ENCODE peak calls at places on chromosomes 13 and 19, in four cellular contexts. D is K562, B is HCT116, F is HepG2. X is an unnamed sample.

GRCh38 chr13:105918842-105919741 is 616.4 kb downstream of the EFNB2 start:
- DNase-seq in B (peak), F (peak), D (no peak), X (peak)

GRCh38 chr13:92172191-92172590 is 773.8 kb downstream of the GPC5 start:
- DNase-seq in B (no peak), F (no peak), D (no peak), X (no peak)

GRCh38 chr19:3229888-3230496 is 5.5 kb downstream of the CELF5 start:
- DNase-seq in F (no peak), B (no peak), D (no peak), X (no peak)

GRCh38 chr13:75443356-75443958 is 38.5 kb downstream of the TBC1D4 start:
- DNase-seq in D (no peak), B (no peak), F (no peak), X (no peak)

GRCh38 chr19:30268601-30269000 is 103.6 kb upstream of the ZNF536 start:
- DNase-seq in F (no peak), B (no peak), D (no peak), X (no peak)

GRCh38 chr13:48580886-48581285 is 48.0 kb upstream of the RCBTB2 start:
- DNase-seq in B (no peak), F (no peak), D (no peak), X (no peak)

GRCh38 chr13:76991796-76992547 is at the start of gene CLN5:
- DNase-seq in B (peak), F (peak), D (peak), X (no peak)

GRCh38 chr19:40523322-40524047 is 53.2 kb upstream of the SHKBP1 start:
- DNase-seq in B (peak), F (peak), D (peak), X (no peak)

GRCh38 chr19:48419158-48419920 is 25.9 kb downstream of the GRIN2D start:
- DNase-seq in B (no peak), D (peak), F (no peak), X (no peak)

GRCh38 chr13:91017031-91017668 is 330.3 kb upstream of the MIR17HG start:
- DNase-seq in D (peak), B (peak), F (no peak), X (peak)

GRCh38 chr13:107185889-107186288 is 618.0 kb upstream of the ARGLU1 start:
- DNase-seq in D (no peak), B (no peak), F (no peak), X (no peak)

GRCh38 chr13:71879129-71879535 is 12.1 kb upstream of the DACH1 start:
- DNase-seq in D (no peak), B (peak), F (peak), X (peak)

GRCh38 chr19:47020992-47021496 is 1.4 kb downstream of the NPAS1 start:
- DNase-seq in B (no peak), F (no peak), D (peak), X (no peak)

GRCh38 chr13:98798849-98799645 is 46.6 kb upstream of the SLC15A1 start:
- DNase-seq in D (no peak), B (no peak), F (peak), X (no peak)

GRCh38 chr19:47471733-47472457 is at the start of gene SLC8A2:
- DNase-seq in B (peak), F (peak), D (peak), X (no peak)

GRCh38 chr13:85698236-85698635 is 101.0 kb downstream of the SLITRK6 start:
- DNase-seq in D (no peak), F (no peak), B (no peak), X (no peak)

GRCh38 chr13:38763446-38764381 is 76.8 kb downstream of the FREM2 start:
- DNase-seq in F (peak), B (no peak), D (no peak), X (no peak)

GRCh38 chr19:7815325-7815724 is 14.7 kb upstream of the EVI5L start:
- DNase-seq in B (no peak), D (no peak), F (no peak), X (no peak)

GRCh38 chr13:20828540-20829364 is 55.0 kb upstream of the EEF1AKMT1 start:
- DNase-seq in F (peak), B (peak), D (no peak), X (no peak)

GRCh38 chr13:31896427-31896826 is 135.1 kb upstream of the FRY start:
- DNase-seq in D (no peak), F (no peak), B (no peak), X (no peak)

GRCh38 chr13:109389892-109390345 is 396.5 kb downstream of the IRS2 start:
- DNase-seq in F (no peak), B (no peak), D (no peak), X (no peak)

GRCh38 chr13:67369895-67370660 is 139.9 kb upstream of the PCDH9 start:
- DNase-seq in F (no peak), B (no peak), D (no peak), X (no peak)

GRCh38 chr13:22936228-22936627 is 244.6 kb upstream of the SGCG start:
- DNase-seq in B (no peak), F (no peak), D (no peak), X (no peak)

GRCh38 chr19:53912653-53913052 is 3.6 kb downstream of the CACNG7 start:
- DNase-seq in F (no peak), D (peak), B (no peak), X (no peak)

GRCh38 chr13:48950507-48950886 is 25.2 kb upstream of the FNDC3A start:
- DNase-seq in F (peak), D (no peak), B (peak), X (no peak)

GRCh38 chr19:4060621-4061177 is 6.0 kb downstream of the ZBTB7A start:
- DNase-seq in B (no peak), D (no peak), F (no peak), X (no peak)

GRCh38 chr19:31955061-31955460 is 390.3 kb upstream of the ZNF507 start:
- DNase-seq in D (no peak), B (no peak), F (no peak), X (no peak)

GRCh38 chr13:72341904-72342303 is 385.5 kb downstream of the MZT1 start:
- DNase-seq in F (peak), B (no peak), D (no peak), X (no peak)

GRCh38 chr13:23739597-23739996 is 149.6 kb downstream of the MIPEP start:
- DNase-seq in B (no peak), D (no peak), F (no peak), X (no peak)

GRCh38 chr13:70795484-70795883 is 687.2 kb upstream of the KLHL1 start:
- DNase-seq in D (no peak), F (peak), B (no peak), X (no peak)

GRCh38 chr19:41617941-41618730 is 8.7 kb downstream of the CEACAM4 start:
- DNase-seq in F (no peak), B (no peak), D (no peak), X (no peak)

GRCh38 chr19:33293255-33294057 is 8.9 kb downstream of the CEBPA start:
- DNase-seq in B (no peak), F (peak), D (no peak), X (peak)

GRCh38 chr19:48636859-48637448 is at the start of gene DBP:
- DNase-seq in B (no peak), F (no peak), D (no peak), X (no peak)

GRCh38 chr13:31824705-31825512 is 85.6 kb downstream of the RXFP2 start:
- DNase-seq in F (no peak), D (no peak), B (no peak), X (no peak)

GRCh38 chr13:95809429-95809828 is 132.5 kb downstream of the DNAJC3 start:
- DNase-seq in B (no peak), D (no peak), F (no peak), X (no peak)

GRCh38 chr19:15289673-15290072 is 42.7 kb downstream of the BRD4 start:
- DNase-seq in F (no peak), B (no peak), D (no peak), X (no peak)
- TF ChIP-seq TCF7L2 in F (no peak), B (no peak), D (no peak), X (no peak)

DNA sequence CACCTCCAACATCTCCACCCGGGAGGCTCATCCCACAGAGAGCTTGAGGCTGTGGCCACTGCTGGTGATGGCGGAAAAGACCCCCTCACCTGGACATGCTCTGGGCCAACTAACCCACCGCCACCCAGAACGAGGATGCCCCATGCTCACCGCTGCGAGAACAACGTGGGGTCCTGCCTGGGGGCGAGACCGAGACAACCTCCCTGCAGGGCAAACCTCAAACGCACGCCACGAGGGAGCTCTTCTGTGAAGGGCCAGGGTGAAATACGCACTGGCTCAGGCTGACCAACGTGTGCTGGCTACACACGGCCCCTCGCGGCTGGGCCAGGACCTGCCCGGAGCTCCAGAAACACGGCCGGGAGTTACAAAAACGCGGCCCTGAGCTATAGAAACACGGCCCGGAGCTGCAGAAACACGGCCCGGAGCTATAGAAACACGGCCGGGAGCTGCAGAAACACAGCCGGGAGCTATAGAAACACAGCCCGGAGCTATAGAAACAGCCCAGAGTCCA is 19.0 kb upstream of the PLPP2 start:
- DNase-seq in B (no peak), D (no peak), F (no peak), X (no peak)
- H3K4me3 ChIP-seq in B (no peak), D (no peak), F (no peak), X (no peak)

GRCh38 chr19:6484831-6485230 is 3.2 kb upstream of the DENND1C start:
- DNase-seq in D (no peak), F (no peak), B (no peak), X (no peak)
- TF ChIP-seq POLR2AphosphoS5 in D (no peak), F (no peak), B (no peak), X (no peak)

GRCh38 chr19:44570984-44571684 is 41.7 kb upstream of the CEACAM20 start:
- DNase-seq in B (peak), D (peak), F (peak), X (peak)
- TF ChIP-seq TCF7L2 in B (no peak), D (no peak), F (no peak), X (no peak)

DNA sequence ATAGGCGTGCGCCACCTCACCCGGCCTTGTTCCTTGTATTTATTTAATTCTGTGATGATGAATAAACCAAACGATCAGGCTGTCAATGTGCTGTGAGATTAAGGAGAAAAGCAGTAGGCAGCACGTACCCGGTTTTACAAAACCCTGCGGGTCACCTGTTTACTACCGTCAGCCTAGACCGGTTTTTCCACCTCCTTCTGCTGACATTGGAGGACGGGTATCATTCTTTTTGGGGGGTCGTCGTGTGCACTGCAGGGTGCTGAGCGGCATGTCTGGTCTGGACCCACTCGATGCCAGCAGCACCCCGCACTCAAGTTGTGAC is 929 bp upstream of the DAZAP1 start:
- DNase-seq in B (no peak), D (no peak), F (no peak), X (no peak)
- H3K4me3 ChIP-seq in B (peak), D (no peak), F (peak), X (peak)